ENCODE peak calls at places on chromosomes 6 and 20, in ten cellular contexts. B is naive thymus-derived CD4-positive, alpha-beta T cell; O is sigmoid colon; T is fibroblast of lung; U is GM06990; C is aorta; A is CD8-positive, alpha-beta T cell; E is endodermal cell; L is IMR-90; R is mammary epithelial cell. Q is an unnamed sample.
A peak's percentile ranks its signal among the peaks of the same experiment; 100 is the strongest.

GRCh38 chr6:41939848-41940758 is 1.5 kb downstream of the CCND3 start:
- DNase-seq in U (no peak), C (no peak), R (peak; percentile 18), B (no peak), E (peak; percentile 80), L (peak; percentile 34), O (peak; percentile 70), A (no peak), T (peak; percentile 61), Q (no peak)

GRCh38 chr20:46302119-46302518 is 6.2 kb downstream of the CDH22 start:
- DNase-seq in T (no peak), A (no peak), L (no peak), B (no peak), E (no peak), R (no peak), O (no peak), U (no peak), C (no peak), Q (no peak)

GRCh38 chr6:11265932-11266331 is 33.5 kb upstream of the NEDD9 start:
- DNase-seq in O (no peak), E (no peak), T (no peak), U (no peak), R (no peak), L (no peak), A (no peak), C (no peak), B (no peak), Q (no peak)

GRCh38 chr20:58503668-58504067 is 11.5 kb downstream of the APCDD1L start:
- DNase-seq in T (no peak), O (no peak), C (no peak), R (no peak), A (no peak), U (no peak), L (no peak), B (no peak), E (no peak), Q (no peak)

GRCh38 chr6:81753709-81754678 is 1.5 kb upstream of the TENT5A start:
- DNase-seq in U (peak; percentile 68), L (peak; percentile 59), C (peak; percentile 92), O (peak; percentile 95), T (peak; percentile 52), B (peak; percentile 91), R (peak; percentile 36), E (peak; percentile 90), A (peak; percentile 74), Q (peak; percentile 57)

GRCh38 chr6:151065027-151065815 is 174.5 kb upstream of the AKAP12 start:
- DNase-seq in E (no peak), L (no peak), R (peak; percentile 6), U (no peak), B (no peak), A (no peak), T (peak; percentile 20), O (no peak), C (no peak), Q (no peak)

GRCh38 chr20:4802023-4802422 is 80.3 kb downstream of the PRND start:
- DNase-seq in E (no peak), U (no peak), A (no peak), O (no peak), R (no peak), B (no peak), L (no peak), C (no peak), T (no peak), Q (no peak)

GRCh38 chr6:155389130-155389529 is 66.5 kb downstream of the NOX3 start:
- DNase-seq in E (no peak), A (no peak), B (no peak), T (peak; percentile 34), O (no peak), R (no peak), C (no peak), U (no peak), L (peak; percentile 43), Q (no peak)

GRCh38 chr6:83071023-83071422 is 3.6 kb downstream of the DOP1A start:
- DNase-seq in C (no peak), T (peak; percentile 40), B (no peak), R (peak; percentile 41), U (peak; percentile 59), A (no peak), O (no peak), L (no peak), E (peak; percentile 45), Q (no peak)

GRCh38 chr6:83071707-83072106 is 4.2 kb downstream of the DOP1A start:
- DNase-seq in T (no peak), U (no peak), R (peak; percentile 74), C (no peak), A (no peak), E (no peak), O (no peak), L (no peak), B (no peak), Q (no peak)

GRCh38 chr6:83068628-83069027 is 1.2 kb downstream of the DOP1A start:
- DNase-seq in L (no peak), U (no peak), A (no peak), E (no peak), R (no peak), O (no peak), C (no peak), B (no peak), T (peak; percentile 12), Q (no peak)

GRCh38 chr6:83067448-83068413 is at the start of gene DOP1A:
- DNase-seq in T (peak; percentile 90), A (peak; percentile 96), L (peak; percentile 91), B (peak; percentile 95), C (peak; percentile 98), E (peak; percentile 98), U (peak; percentile 97), R (peak; percentile 91), O (peak; percentile 97), Q (peak; percentile 91)

DNA sequence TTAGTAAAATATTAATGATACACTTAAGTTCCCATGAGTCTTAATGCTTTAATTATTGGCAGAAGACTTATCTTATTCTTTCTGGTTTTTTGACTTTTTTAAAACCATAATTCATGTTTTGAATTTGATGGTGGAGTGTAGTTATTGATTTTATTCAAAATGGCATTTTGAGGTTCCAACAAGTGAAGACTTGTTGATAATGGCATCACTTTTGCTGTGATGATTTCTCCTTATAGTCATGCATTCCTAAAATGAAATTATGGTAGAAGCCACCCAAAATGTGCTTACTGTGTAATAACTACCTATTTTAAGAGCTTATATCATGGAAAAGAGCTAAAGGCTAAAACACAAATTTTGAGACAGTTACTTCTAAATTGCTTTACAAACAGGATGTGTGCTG is 2.2 kb downstream of the DOP1A start:
- DNase-seq in L (no peak), A (no peak), E (no peak), B (no peak), U (no peak), T (no peak), C (no peak), O (no peak), R (no peak), Q (no peak)
- H3K4me3 ChIP-seq in L (no peak overlapping the region), A (no peak overlapping the region), E (peak overlapping the region; percentile 86), B (no peak overlapping the region), U (no peak overlapping the region), T (no peak overlapping the region), C (no peak overlapping the region), O (no peak overlapping the region), R (peak overlapping the region; percentile 92), Q (no peak overlapping the region)

DNA sequence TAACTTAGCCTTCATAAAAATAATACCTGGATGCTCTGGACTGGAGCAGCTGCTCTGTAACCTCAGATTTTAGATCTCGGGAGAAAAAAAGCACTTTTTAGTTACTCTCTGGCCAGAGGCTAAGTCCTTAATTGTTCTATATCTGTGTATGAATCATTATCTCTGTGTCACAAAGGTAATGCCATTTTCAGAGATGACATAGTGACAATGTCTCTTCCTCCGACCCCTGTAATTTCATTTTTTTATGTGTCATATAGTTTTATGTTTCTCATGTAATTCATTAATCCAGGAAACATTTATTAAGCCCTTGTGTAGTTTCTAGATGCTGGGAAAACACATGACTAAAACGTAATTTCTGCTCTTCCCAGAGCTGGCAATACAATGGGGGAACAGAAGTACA is 55.6 kb downstream of the SENP6 start:
- DNase-seq in O (no peak), A (no peak), T (no peak), C (no peak), U (no peak), L (no peak), R (no peak), E (no peak), B (no peak), Q (no peak)
- H3K36me3 ChIP-seq in O (peaks cover 27% of the 10 kb centered on the region), A (peaks cover 16% of the 10 kb centered on the region), T (peaks cover 1% of the 10 kb centered on the region), C (peaks cover 7% of the 10 kb centered on the region), U (peaks cover 2% of the 10 kb centered on the region), L (peaks cover 28% of the 10 kb centered on the region), R (peaks cover 12% of the 10 kb centered on the region), E (peaks cover 86% of the 10 kb centered on the region), B (no peaks in the 10 kb centered on the region), Q (peaks cover 38% of the 10 kb centered on the region)

GRCh38 chr6:37695857-37696219 is 1.8 kb downstream of the MDGA1 start:
- DNase-seq in L (peak; percentile 51), A (no peak), E (no peak), U (no peak), T (peak; percentile 43), C (no peak), R (peak; percentile 21), B (no peak), O (no peak), Q (no peak)

GRCh38 chr6:37694259-37694658 is 3.4 kb downstream of the MDGA1 start:
- DNase-seq in L (no peak), O (no peak), R (no peak), C (no peak), A (no peak), B (no peak), T (no peak), U (no peak), E (no peak), Q (no peak)

GRCh38 chr6:37696841-37697735 is 595 bp downstream of the MDGA1 start:
- DNase-seq in E (peak; percentile 70), U (peak; percentile 64), L (no peak), C (peak; percentile 61), B (peak; percentile 42), R (peak; percentile 35), A (peak; percentile 29), T (peak; percentile 30), O (no peak), Q (no peak)

GRCh38 chr6:37695273-37695672 is 2.4 kb downstream of the MDGA1 start:
- DNase-seq in O (no peak), T (no peak), L (no peak), B (no peak), E (no peak), U (no peak), R (no peak), A (no peak), C (no peak), Q (no peak)

DNA sequence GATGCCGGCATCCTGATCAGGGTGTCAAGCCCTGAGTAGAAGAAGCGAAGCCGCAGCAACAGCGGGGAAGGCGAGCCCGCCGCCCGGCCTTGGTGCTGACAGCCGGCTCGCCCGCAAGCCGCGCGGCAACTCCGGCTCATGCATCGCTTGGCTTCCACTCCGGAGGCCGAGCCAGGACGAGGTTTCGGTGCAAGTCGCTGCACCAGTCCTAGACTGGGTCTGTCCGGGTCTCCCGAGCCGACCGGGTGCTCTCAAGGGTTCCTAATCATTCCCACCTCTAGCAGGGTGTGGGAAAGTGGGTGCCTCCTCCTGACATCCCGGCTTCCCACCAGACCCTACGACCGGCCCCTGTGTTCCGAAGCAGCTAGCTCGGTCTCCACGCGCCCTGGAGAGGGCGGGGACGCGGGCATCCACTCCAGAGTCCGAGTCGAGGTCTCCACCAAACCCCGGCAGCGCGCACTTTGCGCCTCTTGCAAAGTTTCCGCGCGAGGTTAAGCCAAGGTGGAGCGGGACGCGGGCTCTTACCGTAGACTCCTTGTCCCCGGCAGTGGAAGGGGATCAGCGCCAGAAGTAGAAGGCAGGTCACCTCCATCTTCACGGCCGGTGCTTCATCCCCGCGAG is 1.4 kb downstream of the MDGA1 start:
- DNase-seq in B (peak; percentile 29), O (no peak), L (peak; percentile 49), T (peak; percentile 63), A (peak; percentile 18), R (peak; percentile 33), E (peak; percentile 76), C (no peak), U (peak; percentile 55), Q (no peak)
- H3K27me3 ChIP-seq in B (peaks cover 4% of the 10 kb centered on the region), O (peaks cover 2% of the 10 kb centered on the region), L (peaks cover 8% of the 10 kb centered on the region), T (no peaks in the 10 kb centered on the region), A (peaks cover 25% of the 10 kb centered on the region), R (no peaks in the 10 kb centered on the region), E (peaks cover 91% of the 10 kb centered on the region), C (no peaks in the 10 kb centered on the region), U (no peaks in the 10 kb centered on the region), Q (peaks cover 6% of the 10 kb centered on the region)

GRCh38 chr6:113755449-113756289 is 101.5 kb upstream of the MARCKS start:
- DNase-seq in O (no peak), A (no peak), L (no peak), R (no peak), T (no peak), U (peak; percentile 44), E (no peak), B (no peak), C (no peak), Q (no peak)
- H3K4me3 ChIP-seq in O (no peak overlapping the region), A (no peak overlapping the region), L (no peak overlapping the region), R (no peak overlapping the region), T (no peak overlapping the region), U (no peak overlapping the region), E (no peak overlapping the region), B (no peak overlapping the region), C (no peak overlapping the region), Q (no peak overlapping the region)